ENCODE peak calls at places on chromosomes 3 and 15, in nine cellular contexts. N, B, M, K, O, V, S, E and A are unnamed samples.

GRCh38 chr3:143084856-143085731 is 34.5 kb upstream of the CHST2 start:
- DNase-seq in E (no peak), O (no peak), V (no peak), B (no peak), K (peak), M (peak), S (peak), N (no peak), A (peak)

GRCh38 chr3:47162695-47163022 is 1.3 kb downstream of the SETD2 start:
- DNase-seq in V (no peak), B (no peak), M (no peak), S (peak), N (no peak), K (no peak), O (no peak), E (no peak), A (peak)

GRCh38 chr3:125061170-125061569 is 5.4 kb upstream of the HEG1 start:
- DNase-seq in N (no peak), O (no peak), E (no peak), K (peak), S (peak), M (no peak), B (no peak), V (no peak), A (peak)

GRCh38 chr3:177776656-177777055 is 579.4 kb upstream of the TBL1XR1 start:
- DNase-seq in S (peak), B (no peak), O (no peak), E (peak), M (peak), K (peak), V (no peak), N (no peak), A (peak)

GRCh38 chr3:121592856-121593702 is at the start of gene FBXO40:
- DNase-seq in O (no peak), K (no peak), S (no peak), N (no peak), V (no peak), B (no peak), M (no peak), E (peak), A (no peak)

GRCh38 chr3:124664804-124665203 is 65.4 kb upstream of the UMPS start:
- DNase-seq in B (no peak), K (peak), V (no peak), N (no peak), S (no peak), O (no peak), E (no peak), M (no peak), A (no peak)

GRCh38 chr3:32681811-32682210 is 3.2 kb upstream of the CNOT10 start:
- DNase-seq in S (no peak), E (no peak), N (no peak), M (no peak), O (no peak), V (no peak), B (no peak), K (no peak), A (no peak)

GRCh38 chr3:9211155-9211950 is 38.1 kb downstream of the SRGAP3 start:
- DNase-seq in K (peak), V (no peak), S (peak), B (no peak), O (no peak), N (no peak), M (no peak), E (no peak), A (peak)

GRCh38 chr3:134517796-134518195 is 31.9 kb downstream of the CEP63 start:
- DNase-seq in B (no peak), K (peak), M (no peak), E (no peak), V (no peak), S (peak), O (no peak), N (no peak), A (peak)

GRCh38 chr15:99143655-99144610 is 39.1 kb downstream of the SYNM start:
- DNase-seq in V (no peak), K (peak), B (no peak), N (no peak), O (no peak), S (peak), E (no peak), M (no peak), A (peak)

GRCh38 chr3:133674290-133674912 is 12.7 kb upstream of the TOPBP1 start:
- DNase-seq in O (no peak), E (no peak), N (no peak), B (no peak), M (no peak), V (no peak), S (peak), K (no peak), A (no peak)

GRCh38 chr3:16182183-16182582 is 7.7 kb downstream of the GALNT15 start:
- DNase-seq in M (no peak), K (no peak), O (no peak), E (no peak), V (no peak), S (peak), N (no peak), B (no peak), A (no peak)

GRCh38 chr3:98982336-98982735 is 80.8 kb upstream of the DCBLD2 start:
- DNase-seq in N (no peak), M (no peak), E (no peak), K (no peak), V (no peak), O (no peak), S (peak), B (no peak), A (no peak)

GRCh38 chr3:40621252-40621651 is 96.5 kb downstream of the ZNF621 start:
- DNase-seq in M (no peak), E (no peak), N (no peak), K (no peak), B (no peak), O (no peak), S (no peak), V (no peak), A (no peak)

GRCh38 chr3:14899993-14900618 is 47.3 kb upstream of the NR2C2 start:
- DNase-seq in E (peak), B (no peak), N (no peak), V (no peak), S (no peak), O (no peak), M (no peak), K (no peak), A (no peak)

GRCh38 chr3:126456211-126456610 is 19.5 kb downstream of the ZXDC start:
- DNase-seq in V (no peak), N (no peak), M (no peak), S (no peak), B (no peak), E (no peak), O (no peak), K (no peak), A (no peak)

GRCh38 chr3:56612146-56612545 is 55.2 kb downstream of the CCDC66 start:
- DNase-seq in E (no peak), S (no peak), N (no peak), B (no peak), O (no peak), K (no peak), M (no peak), V (no peak), A (no peak)

GRCh38 chr3:118628704-118629341 is 405.8 kb downstream of the IGSF11 start:
- DNase-seq in N (no peak), V (peak), O (no peak), E (peak), M (peak), B (no peak), K (peak), S (peak), A (peak)

GRCh38 chr15:78340243-78341056 is at the start of gene CRABP1:
- DNase-seq in N (no peak), E (no peak), V (no peak), K (no peak), S (no peak), O (no peak), B (no peak), M (no peak), A (no peak)

GRCh38 chr15:29968099-29968892 is 114.5 kb upstream of the GOLGA8J start:
- DNase-seq in M (no peak), N (no peak), V (peak), S (peak), K (no peak), B (no peak), O (no peak), E (no peak), A (no peak)

GRCh38 chr3:86147119-86147518 is 843.8 kb downstream of the VGLL3 start:
- DNase-seq in B (no peak), O (no peak), N (no peak), E (no peak), S (no peak), M (no peak), V (no peak), K (no peak), A (no peak)

GRCh38 chr15:59388670-59389069 is 16.0 kb upstream of the MYO1E start:
- DNase-seq in V (no peak), O (no peak), K (peak), M (peak), N (no peak), E (no peak), B (no peak), S (peak), A (peak)

GRCh38 chr3:155963557-155963956 is 93.1 kb downstream of the GMPS start:
- DNase-seq in M (no peak), V (no peak), E (no peak), S (peak), K (peak), O (no peak), B (no peak), N (no peak), A (peak)

GRCh38 chr3:87298111-87298718 is 21.8 kb upstream of the POU1F1 start:
- DNase-seq in M (peak), N (no peak), E (peak), O (no peak), S (peak), V (no peak), B (no peak), K (peak), A (peak)